ENCODE peak calls at places on chromosomes 12 and 14, in five cellular contexts. C, H, U, D and N are unnamed samples.

GRCh38 chr14:33880330-33880729 is 70.5 kb downstream of the EGLN3 start:
- DNase-seq in C (no peak), H (no peak), U (no peak), D (no peak), N (no peak)

GRCh38 chr14:90421001-90421580 is 24.3 kb downstream of the CALM1 start:
- DNase-seq in C (no peak), H (no peak), U (no peak), D (no peak), N (no peak)

GRCh38 chr14:66244834-66245233 is 241.3 kb upstream of the CCDC196 start:
- DNase-seq in C (no peak), H (no peak), U (no peak), D (no peak), N (no peak)

GRCh38 chr14:37601849-37602248 is 6.4 kb downstream of the TTC6 start:
- DNase-seq in C (peak; percentile 21), H (no peak), U (peak; percentile 34), D (no peak), N (no peak)

GRCh38 chr12:67764055-67764454 is 115.5 kb downstream of the DYRK2 start:
- DNase-seq in C (no peak), H (no peak), U (no peak), D (no peak), N (no peak)

GRCh38 chr12:124392991-124393790 is 98.3 kb downstream of the RFLNA start:
- DNase-seq in C (peak; percentile 85), H (peak; percentile 45), U (no peak), D (peak; percentile 72), N (no peak)

GRCh38 chr12:13277278-13277677 is 80.8 kb downstream of the EMP1 start:
- DNase-seq in C (no peak), H (no peak), U (no peak), D (no peak), N (no peak)

GRCh38 chr12:6647083-6647604 is at the start of gene ACRBP:
- DNase-seq in C (peak; percentile 82), H (peak; percentile 26), U (peak; percentile 89), D (peak; percentile 78), N (no peak)

GRCh38 chr14:100851946-100852620 is 26.2 kb downstream of the MEG3 start:
- DNase-seq in C (no peak), H (no peak), U (no peak), D (peak; percentile 23), N (no peak)

GRCh38 chr12:113407931-113408585 is 4.4 kb upstream of the SDS start:
- DNase-seq in C (no peak), H (no peak), U (no peak), D (peak; percentile 83), N (no peak)

GRCh38 chr14:51454351-51454750 is 197.4 kb upstream of the FRMD6 start:
- DNase-seq in C (no peak), H (no peak), U (no peak), D (peak; percentile 32), N (no peak)

DNA sequence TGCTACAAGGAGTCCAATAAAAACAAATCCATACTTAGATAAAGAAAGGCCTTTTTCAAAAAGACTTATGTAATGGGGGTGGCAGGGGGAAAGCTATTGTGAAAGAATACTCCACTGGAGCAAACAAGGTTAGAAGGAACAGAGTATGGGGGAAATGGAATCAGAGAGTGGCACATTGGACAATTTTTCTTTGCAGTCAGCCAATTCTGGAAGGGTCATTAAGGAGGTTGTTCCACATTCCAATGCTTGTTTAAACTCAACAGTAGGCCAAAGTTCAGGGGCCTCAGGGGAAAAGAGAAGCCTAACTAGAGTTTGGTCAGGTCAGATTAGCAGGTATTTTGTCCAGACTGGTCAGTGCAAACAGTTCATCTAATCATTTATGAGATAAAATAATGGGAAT is 105.2 kb upstream of the RESF1 start:
- DNase-seq in C (no peak), H (no peak), U (no peak), D (no peak), N (no peak)
- H3K27ac ChIP-seq in C (peak overlapping the region; percentile 72), H (no peak overlapping the region), U (no peak overlapping the region), D (no peak overlapping the region), N (no peak overlapping the region)

GRCh38 chr14:30907659-30908057 is 33.3 kb downstream of the COCH start:
- DNase-seq in C (no peak), H (no peak), U (no peak), D (no peak), N (no peak)
- H3K27ac ChIP-seq in C (no peak overlapping the region), H (no peak overlapping the region), U (no peak overlapping the region), D (no peak overlapping the region), N (no peak overlapping the region)

GRCh38 chr14:21093769-21094681 is 4.4 kb downstream of the ZNF219 start:
- DNase-seq in C (no peak), H (no peak), U (peak; percentile 97), D (no peak), N (no peak)

GRCh38 chr14:21091784-21092146 is 6.7 kb downstream of the ZNF219 start:
- DNase-seq in C (no peak), H (no peak), U (no peak), D (no peak), N (no peak)

GRCh38 chr14:21090940-21091663 is 7.4 kb downstream of the ZNF219 start:
- DNase-seq in C (no peak), H (no peak), U (no peak), D (no peak), N (no peak)

GRCh38 chr14:21093018-21093417 is 5.4 kb downstream of the ZNF219 start:
- DNase-seq in C (no peak), H (no peak), U (no peak), D (no peak), N (no peak)

GRCh38 chr14:21092147-21093011 is 6.1 kb downstream of the ZNF219 start:
- DNase-seq in C (peak; percentile 86), H (no peak), U (peak; percentile 91), D (peak; percentile 69), N (peak; percentile 43)
- H3K27ac ChIP-seq in C (no peak overlapping the region), H (peak overlapping the region; percentile 32), U (peak overlapping the region; percentile 80), D (no peak overlapping the region), N (no peak overlapping the region)

GRCh38 chr14:80930095-80930494 is 11.4 kb downstream of the CEP128 start:
- DNase-seq in C (no peak), H (no peak), U (no peak), D (no peak), N (no peak)

GRCh38 chr14:80933282-80933681 is 8.3 kb downstream of the CEP128 start:
- DNase-seq in C (no peak), H (no peak), U (no peak), D (no peak), N (no peak)

GRCh38 chr14:80927385-80927989 is 14.1 kb downstream of the CEP128 start:
- DNase-seq in C (no peak), H (no peak), U (peak; percentile 46), D (no peak), N (peak; percentile 74)

GRCh38 chr14:80926706-80927384 is 14.7 kb downstream of the CEP128 start:
- DNase-seq in C (no peak), H (no peak), U (no peak), D (peak; percentile 86), N (no peak)

DNA sequence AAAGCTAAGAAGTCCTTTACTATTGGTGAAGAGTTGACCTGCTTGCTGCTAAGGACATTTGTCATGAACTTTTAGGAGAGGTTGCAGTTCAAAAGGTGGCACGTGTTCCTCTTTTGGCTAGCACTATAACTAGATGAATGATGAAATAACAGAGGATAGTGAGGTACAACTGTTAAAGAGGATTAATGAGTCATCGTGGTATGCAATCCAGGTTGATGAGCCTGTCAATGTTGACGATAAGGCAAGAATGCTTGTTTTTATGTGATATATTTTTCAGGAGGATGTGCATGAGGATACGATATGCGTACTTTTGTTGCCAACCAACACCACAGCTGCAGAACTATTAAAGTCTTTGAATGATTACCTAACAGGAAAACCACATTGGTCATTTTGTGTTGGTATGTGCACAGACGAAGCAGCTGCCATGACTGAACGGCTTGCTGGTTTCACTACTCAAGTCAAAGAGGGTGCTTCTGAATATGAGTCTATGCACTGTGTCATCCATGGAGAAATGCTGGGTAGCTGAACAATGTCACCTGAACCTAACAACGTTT is 10.6 kb downstream of the CEP128 start:
- DNase-seq in C (no peak), H (peak; percentile 80), U (no peak), D (peak; percentile 92), N (peak; percentile 94)
- H3K27ac ChIP-seq in C (no peak overlapping the region), H (no peak overlapping the region), U (no peak overlapping the region), D (peak overlapping the region; percentile 46), N (no peak overlapping the region)